ENCODE peak calls at places on chromosomes 6 and 20, in ten cellular contexts. C, X, A, T, H, Q, G, J, O and V are unnamed samples.

GRCh38 chr20:56934888-56935287 is 305.8 kb downstream of the TFAP2C start:
- DNase-seq in C (no peak), X (no peak), A (no peak), T (no peak), H (no peak), Q (no peak), G (no peak), J (no peak), O (no peak), V (no peak)

GRCh38 chr20:19958923-19959322 is 58.2 kb upstream of the NAA20 start:
- DNase-seq in C (no peak), X (no peak), A (no peak), T (no peak), H (no peak), Q (no peak), G (no peak), J (peak; percentile 56), O (no peak), V (no peak)

GRCh38 chr6:134287863-134288537 is 29.9 kb downstream of the SGK1 start:
- DNase-seq in C (no peak), X (no peak), A (peak; percentile 45), T (no peak), H (no peak), Q (no peak), G (no peak), J (no peak), O (no peak), V (no peak)

GRCh38 chr6:168314948-168315347 is 4.6 kb downstream of the DACT2 start:
- DNase-seq in C (no peak), X (no peak), A (no peak), T (no peak), H (no peak), Q (no peak), G (no peak), J (no peak), O (no peak), V (no peak)

GRCh38 chr6:24332306-24332705 is 25.6 kb downstream of the DCDC2 start:
- DNase-seq in C (no peak), X (no peak), A (peak; percentile 88), T (no peak), H (no peak), Q (no peak), G (no peak), J (no peak), O (peak; percentile 54), V (no peak)

GRCh38 chr6:153309666-153310065 is 178.6 kb upstream of the RGS17 start:
- DNase-seq in C (no peak), X (no peak), A (no peak), T (no peak), H (no peak), Q (no peak), G (no peak), J (no peak), O (no peak), V (no peak)

GRCh38 chr6:28142446-28142845 is 763 bp downstream of the ZKSCAN8 start:
- DNase-seq in C (no peak), X (no peak), A (peak; percentile 16), T (no peak), H (no peak), Q (no peak), G (no peak), J (no peak), O (no peak), V (no peak)

GRCh38 chr6:161922631-161923119 is 648.8 kb upstream of the AGPAT4 start:
- DNase-seq in C (no peak), X (no peak), A (peak; percentile 19), T (no peak), H (no peak), Q (peak; percentile 77), G (peak; percentile 33), J (peak; percentile 68), O (peak; percentile 78), V (peak; percentile 20)

GRCh38 chr6:104754788-104755409 is 104.8 kb downstream of the HACE1 start:
- DNase-seq in C (no peak), X (no peak), A (no peak), T (no peak), H (no peak), Q (no peak), G (no peak), J (no peak), O (no peak), V (no peak)

GRCh38 chr6:83231146-83231545 is 38.0 kb downstream of the RWDD2A start:
- DNase-seq in C (no peak), X (no peak), A (no peak), T (no peak), H (peak; percentile 32), Q (no peak), G (no peak), J (no peak), O (no peak), V (no peak)

GRCh38 chr6:104540743-104541142 is 319.0 kb downstream of the HACE1 start:
- DNase-seq in C (no peak), X (no peak), A (no peak), T (no peak), H (peak; percentile 89), Q (no peak), G (no peak), J (no peak), O (no peak), V (no peak)

GRCh38 chr6:146990284-146990683 is 213.9 kb upstream of the STXBP5 start:
- DNase-seq in C (no peak), X (no peak), A (no peak), T (no peak), H (no peak), Q (no peak), G (no peak), J (no peak), O (peak; percentile 13), V (no peak)

GRCh38 chr6:25050356-25050755 is 114.6 kb upstream of the RIPOR2 start:
- DNase-seq in C (no peak), X (peak; percentile 39), A (peak; percentile 61), T (no peak), H (peak; percentile 41), Q (no peak), G (no peak), J (no peak), O (no peak), V (no peak)

GRCh38 chr6:102075539-102075938 is 682.0 kb downstream of the GRIK2 start:
- DNase-seq in C (no peak), X (no peak), A (peak; percentile 20), T (no peak), H (peak; percentile 4), Q (no peak), G (no peak), J (no peak), O (peak; percentile 4), V (no peak)

DNA sequence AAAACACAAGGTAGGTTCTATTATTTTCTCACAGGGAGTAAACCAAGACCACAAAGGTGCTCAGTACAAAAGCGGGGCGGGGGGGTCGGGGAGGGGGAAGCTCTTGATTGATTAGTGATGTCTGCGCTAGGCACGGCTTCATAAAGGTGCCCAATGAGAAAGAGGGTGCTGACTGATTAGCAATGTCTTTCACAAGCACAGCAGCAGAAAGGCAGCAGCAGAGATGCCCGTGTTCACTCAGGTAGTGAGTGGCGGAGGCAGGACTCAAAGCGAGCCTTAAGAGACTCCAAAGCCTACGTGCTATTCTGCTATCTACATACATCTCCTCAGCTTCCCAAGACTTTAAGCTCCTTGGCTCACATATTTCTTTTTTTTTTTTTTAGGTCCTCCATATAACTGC is 20.3 kb downstream of the NFATC2 start:
- DNase-seq in C (peak; percentile 28), X (no peak), A (no peak), T (no peak), H (no peak), Q (no peak), G (no peak), J (no peak), O (no peak), V (no peak)
- H3K27me3 ChIP-seq in C (no peaks in the 10 kb centered on the region), X (no peaks in the 10 kb centered on the region), A (no peaks in the 10 kb centered on the region), T (no peaks in the 10 kb centered on the region), H (no peaks in the 10 kb centered on the region), Q (no peaks in the 10 kb centered on the region), G (no peaks in the 10 kb centered on the region), J (no peaks in the 10 kb centered on the region), O (no peaks in the 10 kb centered on the region), V (no peaks in the 10 kb centered on the region)

GRCh38 chr6:48904809-48905208 is 558.2 kb downstream of the MMUT start:
- DNase-seq in C (no peak), X (no peak), A (no peak), T (no peak), H (no peak), Q (no peak), G (no peak), J (no peak), O (no peak), V (no peak)
- H3K27me3 ChIP-seq in C (no peaks in the 10 kb centered on the region), X (no peaks in the 10 kb centered on the region), A (no peaks in the 10 kb centered on the region), T (no peaks in the 10 kb centered on the region), H (no peaks in the 10 kb centered on the region), Q (no peaks in the 10 kb centered on the region), G (no peaks in the 10 kb centered on the region), J (no peaks in the 10 kb centered on the region), O (no peaks in the 10 kb centered on the region), V (no peaks in the 10 kb centered on the region)

DNA sequence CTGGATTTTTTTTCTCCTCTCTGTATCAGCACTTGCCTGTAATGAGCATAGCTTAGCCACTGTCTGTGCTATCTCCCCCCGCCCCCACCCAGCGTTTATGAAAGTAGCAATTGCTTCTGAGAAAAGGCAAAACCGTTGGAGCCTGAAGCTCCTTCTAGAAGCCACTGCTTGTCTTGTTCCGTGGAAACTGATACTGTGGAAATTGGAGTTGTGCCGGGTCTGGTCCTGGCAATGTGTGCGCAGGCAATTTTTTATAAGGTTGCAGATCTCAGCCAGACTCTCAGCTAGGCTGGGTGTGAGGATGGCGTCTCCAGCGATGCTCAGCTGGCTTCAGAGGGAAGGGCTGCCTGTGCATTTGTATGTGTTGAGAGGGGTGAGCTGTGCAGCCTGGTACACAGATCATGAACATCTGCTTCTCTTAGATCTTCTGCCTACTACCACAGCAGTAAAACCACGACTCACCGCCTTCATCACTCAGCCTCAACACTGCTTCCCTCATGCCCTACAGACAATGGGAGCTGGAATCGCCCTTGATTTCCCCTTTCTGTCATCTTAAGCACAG is 72.4 kb upstream of the GTSF1L start:
- DNase-seq in C (no peak), X (no peak), A (no peak), T (no peak), H (no peak), Q (no peak), G (no peak), J (no peak), O (no peak), V (no peak)
- H3K27me3 ChIP-seq in C (no peaks in the 10 kb centered on the region), X (no peaks in the 10 kb centered on the region), A (no peaks in the 10 kb centered on the region), T (no peaks in the 10 kb centered on the region), H (peaks cover 2% of the 10 kb centered on the region), Q (no peaks in the 10 kb centered on the region), G (peaks cover 2% of the 10 kb centered on the region), J (no peaks in the 10 kb centered on the region), O (peaks cover 2% of the 10 kb centered on the region), V (peaks cover 56% of the 10 kb centered on the region)

DNA sequence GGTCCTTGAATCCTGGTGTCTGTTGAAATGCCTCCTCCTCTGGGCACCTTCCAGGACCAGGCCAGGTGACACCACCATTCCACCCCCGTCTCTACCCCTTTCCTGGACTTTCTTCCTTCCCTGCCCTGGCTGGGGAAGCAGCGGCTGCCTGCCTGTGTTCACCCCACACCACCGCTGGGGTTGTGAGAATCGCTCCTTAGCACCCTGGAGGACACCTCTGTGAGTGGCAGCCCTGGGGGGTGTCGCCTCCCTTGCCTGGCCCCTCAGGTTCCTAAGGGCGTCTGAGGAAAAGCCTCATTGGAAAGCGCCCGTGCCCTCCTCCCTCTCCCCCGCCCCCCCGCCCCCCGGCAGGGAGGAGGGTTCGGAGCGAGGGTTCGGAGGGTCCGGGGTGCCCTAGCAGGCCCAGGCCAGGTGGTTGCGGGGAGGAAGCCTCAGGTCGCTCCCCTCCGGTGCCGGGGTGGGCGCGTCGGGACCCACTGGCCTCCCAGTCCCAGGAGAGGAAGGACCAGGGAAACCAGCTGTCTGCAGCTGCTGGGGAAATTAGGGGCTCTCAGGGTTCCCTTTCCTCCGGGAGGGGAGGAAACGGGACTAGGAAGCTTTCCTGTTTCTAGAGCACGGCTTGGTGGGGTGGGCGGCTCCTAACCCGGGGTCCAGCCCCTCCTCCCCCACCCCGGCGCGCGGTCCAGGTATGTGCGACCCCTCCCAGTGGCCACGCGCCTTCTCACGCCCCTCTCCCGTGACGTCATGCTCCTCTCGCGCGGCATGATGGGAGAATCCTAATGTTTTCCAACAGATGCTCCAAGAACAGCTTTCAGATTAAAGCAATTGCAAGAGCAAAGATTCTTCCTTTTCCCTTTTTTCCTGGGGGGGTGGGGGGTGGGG is at the start of gene PHACTR3:
- DNase-seq in C (no peak), X (no peak), A (no peak), T (peak; percentile 70), H (no peak), Q (no peak), G (no peak), J (peak; percentile 74), O (no peak), V (no peak)
- H3K27me3 ChIP-seq in C (peaks cover 35% of the 10 kb centered on the region), X (no peaks in the 10 kb centered on the region), A (peaks cover 30% of the 10 kb centered on the region), T (no peaks in the 10 kb centered on the region), H (peaks cover 20% of the 10 kb centered on the region), Q (peaks cover 6% of the 10 kb centered on the region), G (peaks cover 10% of the 10 kb centered on the region), J (peaks cover 92% of the 10 kb centered on the region), O (peaks cover 3% of the 10 kb centered on the region), V (peaks cover 94% of the 10 kb centered on the region)